ENCODE peak calls at places on chromosomes 16 and 17, in eight cellular contexts. B is HCT116, N is K562, J is Panc1, K is GM12878, F is GM23338, T is upper lobe of left lung, I is HepG2. W is an unnamed sample.

GRCh38 chr17:12985431-12986285 is 32.2 kb downstream of the ELAC2 start:
- ATAC-seq in B (no peak), N (no peak), J (no peak), K (no peak), F (no peak), T (no peak), I (no peak), W (no peak)

GRCh38 chr17:35808962-35809854 is at the start of gene TAF15:
- ATAC-seq in B (peak), N (peak), J (peak), K (peak), F (peak), T (peak), I (peak), W (peak)

GRCh38 chr16:81633147-81633619 is 145.9 kb upstream of the PLCG2 start:
- ATAC-seq in B (peak), N (peak), J (no peak), K (peak), F (peak), T (no peak), I (peak), W (no peak)

GRCh38 chr16:81319221-81319912 is 4.6 kb downstream of the GAN start:
- ATAC-seq in B (no peak), N (peak), J (no peak), K (no peak), F (no peak), T (no peak), I (no peak), W (no peak)

GRCh38 chr17:8056232-8056975 is 17.5 kb downstream of the ALOX15B start:
- ATAC-seq in B (no peak), N (no peak), J (no peak), K (peak), F (no peak), T (peak), I (peak), W (peak)

GRCh38 chr16:53043462-53043861 is 9.2 kb downstream of the CHD9NB start:
- ATAC-seq in B (no peak), N (peak), J (no peak), K (no peak), F (peak), T (no peak), I (no peak), W (peak)

GRCh38 chr17:75105269-75106080 is 4.3 kb upstream of the ARMC7 start:
- ATAC-seq in B (peak), N (peak), J (peak), K (peak), F (peak), T (peak), I (peak), W (peak)

GRCh38 chr17:48626470-48627241 is 498 bp upstream of the HOXB9 start:
- ATAC-seq in B (peak), N (peak), J (peak), K (peak), F (peak), T (no peak), I (no peak), W (no peak)

GRCh38 chr17:39915559-39915958 is 2.9 kb downstream of the GSDMB start:
- ATAC-seq in B (no peak), N (no peak), J (no peak), K (peak), F (no peak), T (no peak), I (no peak), W (no peak)

DNA sequence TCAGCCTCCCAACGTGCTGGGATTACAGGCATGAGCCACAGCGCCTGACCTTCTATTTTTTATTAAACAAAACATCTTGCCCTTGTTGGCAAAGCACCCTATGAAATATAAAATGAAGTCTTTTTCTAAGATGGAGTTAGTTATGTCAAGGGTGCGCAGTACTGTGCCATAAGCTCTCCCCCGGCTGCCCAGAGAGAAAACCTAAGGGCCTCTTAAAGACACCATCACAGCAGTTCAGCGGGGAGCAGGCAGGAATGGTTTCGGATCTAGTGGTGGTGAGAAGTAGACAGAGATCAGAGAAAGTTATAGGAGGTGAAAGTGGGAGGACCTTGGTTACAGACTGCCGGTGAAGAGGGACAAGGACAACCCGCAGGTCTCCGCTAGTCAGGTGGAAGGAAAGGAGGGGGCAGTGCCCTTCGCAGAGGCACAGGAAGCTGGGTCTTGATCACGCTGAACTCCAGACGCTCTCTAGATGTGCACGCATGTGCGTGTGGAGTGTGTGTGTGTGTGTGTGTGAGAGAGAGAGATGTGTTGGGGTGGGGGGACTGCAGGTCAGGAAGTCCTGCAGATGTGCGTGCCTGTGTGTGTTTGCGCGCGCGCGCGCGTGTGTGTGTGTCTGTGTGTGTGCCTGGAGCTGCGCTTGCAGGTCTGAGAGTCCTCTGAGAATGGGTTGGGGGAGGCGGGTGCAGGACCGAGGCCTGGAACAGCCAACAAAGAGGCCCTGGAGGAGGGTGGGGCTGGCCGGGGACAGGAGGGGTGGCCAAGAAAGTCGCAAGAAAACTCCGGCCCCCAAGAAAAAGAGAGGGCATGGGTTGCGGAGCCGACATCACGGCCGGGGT is 748 bp upstream of the CMTM3 start:
- ATAC-seq in B (no peak), N (peak), J (peak), K (peak), F (peak), T (peak), I (peak), W (peak)
- TF ChIP-seq POLR2AphosphoS5 in B (no peak), N (no peak), J (no peak), K (no peak), F (peak), T (no peak), I (no peak), W (no peak)

GRCh38 chr17:81419886-81420768 is 24.9 kb downstream of the BAHCC1 start:
- ATAC-seq in B (peak), N (no peak), J (peak), K (no peak), F (peak), T (no peak), I (peak), W (no peak)

GRCh38 chr17:81418710-81419332 is 23.6 kb downstream of the BAHCC1 start:
- ATAC-seq in B (peak), N (peak), J (peak), K (no peak), F (no peak), T (no peak), I (no peak), W (no peak)

GRCh38 chr17:81420769-81421462 is 25.7 kb downstream of the BAHCC1 start:
- ATAC-seq in B (no peak), N (no peak), J (no peak), K (no peak), F (no peak), T (peak), I (peak), W (peak)

GRCh38 chr17:81417879-81418709 is 22.8 kb downstream of the BAHCC1 start:
- ATAC-seq in B (no peak), N (no peak), J (no peak), K (no peak), F (no peak), T (no peak), I (no peak), W (no peak)

DNA sequence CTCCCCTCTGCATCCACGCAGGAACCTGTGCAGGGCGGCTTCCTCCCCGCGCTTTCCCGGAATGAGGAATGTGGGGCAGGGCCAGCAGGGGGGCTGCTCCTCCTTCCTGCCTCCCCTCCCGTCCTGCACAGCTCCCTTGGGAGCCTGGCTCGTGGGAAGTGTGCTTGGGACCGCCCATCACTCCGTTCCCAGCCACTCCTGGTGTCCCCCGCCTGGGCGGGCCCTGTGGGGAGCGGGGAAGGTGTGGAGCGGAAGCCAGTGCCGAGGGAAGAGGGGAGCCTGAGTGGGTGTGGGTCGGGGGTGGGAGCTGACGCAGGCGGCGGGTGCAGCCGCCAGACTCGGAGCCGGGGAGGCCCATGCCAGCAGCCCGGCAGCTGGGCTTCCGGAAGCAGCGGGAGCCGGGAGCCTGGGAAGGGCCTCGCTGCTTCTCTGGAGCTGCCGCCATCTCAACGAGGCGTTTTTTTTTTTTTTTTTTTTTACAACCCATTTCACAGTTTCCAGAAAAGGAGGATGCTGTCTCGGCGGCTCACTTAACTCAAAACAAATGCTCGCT is 24.2 kb downstream of the BAHCC1 start:
- ATAC-seq in B (peak), N (peak), J (peak), K (no peak), F (peak), T (peak), I (no peak), W (peak)
- H3K27ac ChIP-seq in B (peak), N (no peak), J (peak), K (no peak), F (no peak), T (peak), I (no peak), W (peak)

GRCh38 chr17:14699569-14700190 is 398.8 kb downstream of the HS3ST3B1 start:
- ATAC-seq in B (no peak), N (no peak), J (no peak), K (no peak), F (peak), T (no peak), I (peak), W (no peak)
- TF ChIP-seq CTCF in B (no peak), N (no peak), J (no peak), K (no peak), F (no peak), T (no peak), I (no peak), W (no peak)

GRCh38 chr17:80426671-80427326 is 11.8 kb downstream of the ENDOV start:
- ATAC-seq in B (peak), N (peak), J (peak), K (peak), F (peak), T (peak), I (peak), W (peak)
- TF ChIP-seq POLR2AphosphoS5 in B (no peak), N (no peak), J (no peak), K (no peak), F (no peak), T (no peak), I (no peak), W (no peak)

DNA sequence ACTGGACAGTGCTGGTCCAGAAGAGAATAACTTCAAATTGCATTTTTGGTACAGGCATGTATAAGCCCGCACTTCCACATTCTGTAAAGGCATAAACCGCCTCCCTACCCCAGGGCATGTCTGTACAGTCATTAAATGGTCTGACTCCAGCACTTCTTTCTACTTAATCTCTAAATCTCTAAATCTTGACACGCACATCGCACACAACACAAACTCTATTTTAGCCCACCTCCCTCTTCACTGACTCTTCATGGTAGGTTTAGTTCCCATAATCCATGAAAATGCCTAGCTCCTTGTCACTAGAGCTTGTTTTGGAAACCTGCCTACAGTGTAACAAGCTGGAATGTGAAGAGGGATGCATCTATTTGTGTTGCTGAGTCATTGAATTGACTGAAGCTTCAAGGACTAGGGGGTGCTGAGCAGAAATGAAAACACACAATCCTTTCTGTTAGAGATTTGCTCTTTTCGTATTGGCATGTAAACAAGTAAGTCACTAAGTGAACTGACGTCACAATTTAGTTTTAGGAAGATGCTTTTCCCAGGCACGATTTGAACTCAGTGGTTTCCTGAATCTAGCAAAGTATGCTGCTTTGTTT is 1.6 kb upstream of the DUSP14 start:
- ATAC-seq in B (peak), N (no peak), J (peak), K (no peak), F (peak), T (peak), I (peak), W (no peak)
- H3K27ac ChIP-seq in B (peak), N (peak), J (peak), K (no peak), F (no peak), T (peak), I (peak), W (no peak)

DNA sequence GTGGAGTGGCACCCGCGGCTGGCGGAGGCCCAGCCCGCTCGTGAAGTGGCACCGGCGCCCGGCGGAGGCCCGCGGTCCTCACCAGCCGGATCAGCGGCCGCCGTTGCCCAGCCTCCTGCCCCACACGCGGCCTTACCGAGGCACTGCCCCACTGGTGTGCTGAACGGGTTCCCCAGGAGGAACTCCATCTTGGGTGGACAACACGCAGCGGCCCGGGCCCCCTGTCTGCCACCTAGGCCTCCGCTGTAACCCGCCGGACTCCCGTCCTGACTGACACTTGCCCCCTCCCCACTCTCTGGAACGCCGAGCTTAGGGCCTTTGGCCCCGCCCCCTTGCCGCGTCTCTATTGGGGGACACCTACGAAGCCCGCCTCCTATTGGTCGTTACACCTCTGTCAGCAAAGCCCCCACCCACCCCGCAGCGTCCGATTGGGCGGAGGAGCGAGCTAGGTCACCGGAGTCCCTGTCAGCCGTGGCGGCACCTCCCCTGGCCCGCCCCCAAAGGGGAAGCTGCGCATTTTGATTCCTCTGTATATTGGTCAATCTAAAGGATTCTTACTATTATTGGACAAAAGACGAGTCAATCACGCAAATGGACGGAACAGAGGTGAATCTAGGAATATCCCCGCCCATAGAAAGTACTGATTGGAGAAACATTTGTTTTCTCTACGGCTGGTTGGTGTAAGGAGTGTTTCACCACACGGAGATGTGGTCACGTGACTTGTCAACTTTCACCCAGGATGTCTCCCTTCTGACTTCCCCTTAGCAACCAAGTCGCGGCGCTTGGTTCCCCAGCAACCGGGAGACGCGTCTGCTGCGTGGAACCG is at the start of the genes DRC3 and TOM1L2:
- ATAC-seq in B (peak), N (peak), J (peak), K (peak), F (peak), T (peak), I (peak), W (peak)
- TF ChIP-seq CTCF in B (no peak), N (no peak), J (no peak), K (no peak), F (no peak), T (no peak), I (no peak), W (peak)

DNA sequence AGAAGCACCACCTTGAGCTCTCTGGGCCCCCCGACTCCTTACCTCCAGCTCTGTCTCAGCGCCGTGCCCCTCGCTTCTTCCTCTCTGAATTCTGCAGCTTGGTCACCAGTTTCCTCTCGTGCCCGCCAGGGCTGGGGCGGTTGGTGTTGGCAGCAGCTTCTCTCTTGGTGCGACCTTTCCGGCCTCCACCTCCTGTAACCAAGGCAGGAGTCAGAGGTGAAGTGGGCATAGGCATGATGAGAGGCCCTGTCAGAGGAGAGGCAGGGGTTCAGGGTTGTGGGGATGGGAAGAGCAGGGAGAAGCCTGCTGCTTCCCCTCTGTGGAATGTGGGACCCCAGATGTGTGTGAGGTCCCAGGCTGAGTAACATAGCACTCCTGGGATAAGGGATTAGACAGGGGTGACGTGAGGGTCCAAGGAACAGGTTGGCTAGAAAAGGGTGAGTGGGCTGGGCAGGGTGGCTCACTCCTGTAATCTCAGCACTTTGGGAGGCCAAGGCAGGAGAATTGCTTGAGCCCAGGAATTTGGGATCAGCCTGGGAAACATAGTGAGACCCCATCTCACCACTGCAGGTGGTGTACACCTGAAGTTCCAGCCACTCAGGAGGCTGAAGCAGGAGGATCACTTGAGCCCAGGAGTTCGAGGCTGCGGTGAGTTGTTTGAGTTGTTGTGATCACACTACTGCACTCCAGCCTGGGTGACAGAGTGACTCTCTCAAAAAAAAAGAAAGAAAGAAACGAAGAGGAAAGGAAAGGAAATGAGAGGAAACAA is 626 bp downstream of the NUPR1 start:
- ATAC-seq in B (no peak), N (no peak), J (peak), K (no peak), F (no peak), T (peak), I (no peak), W (no peak)
- TF ChIP-seq POLR2AphosphoS5 in B (no peak), N (no peak), J (no peak), K (no peak), F (no peak), T (no peak), I (no peak), W (no peak)

GRCh38 chr16:77897831-77898540 is 109.6 kb downstream of the VAT1L start:
- ATAC-seq in B (no peak), N (no peak), J (no peak), K (no peak), F (no peak), T (no peak), I (no peak), W (no peak)

GRCh38 chr16:77898671-77899211 is 110.4 kb downstream of the VAT1L start:
- ATAC-seq in B (no peak), N (no peak), J (no peak), K (no peak), F (no peak), T (no peak), I (no peak), W (no peak)

GRCh38 chr16:77897038-77897437 is 108.7 kb downstream of the VAT1L start:
- ATAC-seq in B (no peak), N (no peak), J (no peak), K (no peak), F (no peak), T (no peak), I (no peak), W (no peak)

GRCh38 chr16:77894054-77894632 is 105.8 kb downstream of the VAT1L start:
- ATAC-seq in B (no peak), N (no peak), J (no peak), K (no peak), F (no peak), T (no peak), I (no peak), W (no peak)

GRCh38 chr16:77896357-77896972 is 108.1 kb downstream of the VAT1L start:
- ATAC-seq in B (no peak), N (no peak), J (no peak), K (no peak), F (peak), T (no peak), I (no peak), W (no peak)
- H3K27ac ChIP-seq in B (no peak), N (no peak), J (no peak), K (no peak), F (no peak), T (no peak), I (no peak), W (no peak)

GRCh38 chr16:82643136-82643535 is 16.4 kb downstream of the CDH13 start:
- ATAC-seq in B (no peak), N (no peak), J (no peak), K (peak), F (no peak), T (no peak), I (no peak), W (no peak)

GRCh38 chr16:82643936-82644630 is 17.3 kb downstream of the CDH13 start:
- ATAC-seq in B (no peak), N (no peak), J (no peak), K (no peak), F (peak), T (no peak), I (no peak), W (no peak)

GRCh38 chr16:82639666-82640336 is 13.0 kb downstream of the CDH13 start:
- ATAC-seq in B (peak), N (peak), J (no peak), K (peak), F (peak), T (no peak), I (peak), W (peak)

GRCh38 chr16:82639263-82639662 is 12.5 kb downstream of the CDH13 start:
- ATAC-seq in B (no peak), N (no peak), J (no peak), K (no peak), F (no peak), T (no peak), I (no peak), W (no peak)

DNA sequence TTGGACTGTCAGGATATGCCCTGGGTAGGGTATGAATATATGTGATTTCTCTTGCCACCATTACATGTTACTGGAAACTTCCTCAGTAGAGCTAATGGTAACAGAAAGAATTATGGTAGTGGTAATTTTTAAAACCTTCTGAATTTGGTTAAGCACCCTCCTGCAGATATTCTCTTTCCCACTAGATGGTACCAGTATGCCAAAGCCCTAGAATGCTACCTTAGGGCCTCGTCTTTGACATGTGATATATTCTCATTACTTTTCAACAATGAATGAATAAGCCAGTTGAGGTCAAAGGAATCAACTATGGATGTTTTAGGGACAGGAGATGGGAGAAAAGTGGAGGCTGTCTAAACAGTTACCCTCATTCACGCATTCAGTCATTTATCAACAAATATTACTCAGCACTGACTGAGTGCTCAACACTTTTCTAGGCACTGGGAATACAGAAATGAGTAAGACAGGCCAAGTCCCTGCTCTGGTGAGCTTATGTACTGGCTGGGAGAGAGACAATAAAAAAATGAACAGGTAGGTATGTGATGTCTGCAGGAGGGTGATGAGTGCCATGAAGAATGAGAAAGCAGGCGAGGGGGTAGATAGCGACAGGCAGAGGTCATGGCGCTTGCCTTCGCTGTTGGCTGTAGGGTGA is 14.7 kb downstream of the CDH13 start:
- ATAC-seq in B (no peak), N (no peak), J (no peak), K (peak), F (no peak), T (no peak), I (no peak), W (no peak)
- TF ChIP-seq CTCF in B (peak), N (no peak), J (no peak), K (peak), F (no peak), T (no peak), I (no peak), W (no peak)

W was measured in gastroesophageal sphincter.